ENCODE peak calls at places on chromosomes 2 and 18, in seven cellular contexts. J, K, A, S, R, D and V are unnamed samples.

GRCh38 chr2:171347158-171347557 is 86.6 kb downstream of the METTL8 start:
- DNase-seq in S (no peak), J (no peak), K (no peak), A (no peak), R (no peak), D (no peak), V (no peak)

GRCh38 chr2:127651987-127652550 is 6.1 kb downstream of the GPR17 start:
- DNase-seq in D (peak), J (peak), K (peak), A (peak), S (peak), R (no peak), V (no peak)

GRCh38 chr2:9200634-9201015 is 6.0 kb upstream of the ASAP2 start:
- DNase-seq in J (no peak), K (no peak), D (no peak), A (no peak), R (no peak), S (no peak), V (no peak)

GRCh38 chr2:236177604-236177966 is 9.4 kb upstream of the GBX2 start:
- DNase-seq in A (no peak), S (no peak), R (no peak), J (no peak), K (peak), D (peak), V (peak)

GRCh38 chr2:86194751-86195054 is 559 bp downstream of the IMMT start:
- DNase-seq in D (no peak), A (no peak), R (no peak), J (peak), K (peak), S (no peak), V (no peak)

GRCh38 chr2:74884866-74885265 is 50.9 kb downstream of the HK2 start:
- DNase-seq in K (no peak), J (no peak), D (no peak), A (no peak), R (no peak), S (no peak), V (no peak)

GRCh38 chr2:191415858-191416257 is 170.7 kb downstream of the MYO1B start:
- DNase-seq in K (no peak), D (no peak), A (no peak), S (no peak), R (no peak), J (no peak), V (no peak)

GRCh38 chr18:31500161-31500688 is 2.2 kb downstream of the DSG2 start:
- DNase-seq in J (no peak), D (no peak), K (no peak), R (no peak), A (no peak), S (no peak), V (no peak)

GRCh38 chr18:71902482-71902881 is 641.7 kb downstream of the CBLN2 start:
- DNase-seq in J (no peak), S (no peak), R (no peak), K (no peak), A (no peak), D (no peak), V (no peak)

GRCh38 chr18:24915547-24915946 is 436.4 kb downstream of the ZNF521 start:
- DNase-seq in S (no peak), R (no peak), D (peak), A (no peak), J (no peak), K (no peak), V (no peak)

GRCh38 chr2:15860051-15860663 is 80.2 kb upstream of the MYCN start:
- DNase-seq in K (no peak), R (no peak), D (no peak), S (no peak), A (no peak), J (no peak), V (no peak)

GRCh38 chr18:42929857-42930256 is 185.6 kb downstream of the RIT2 start:
- DNase-seq in R (no peak), S (no peak), J (no peak), A (no peak), D (peak), K (no peak), V (no peak)

GRCh38 chr2:112332123-112332696 is 56.8 kb downstream of the ZC3H6 start:
- DNase-seq in D (no peak), R (no peak), S (no peak), K (no peak), A (no peak), J (no peak), V (no peak)

GRCh38 chr18:59957957-59958356 is 58.2 kb downstream of the PMAIP1 start:
- DNase-seq in A (peak), J (no peak), R (peak), K (peak), S (peak), D (peak), V (peak)

GRCh38 chr18:23066060-23066459 is 69.2 kb upstream of the CABLES1 start:
- DNase-seq in D (no peak), J (no peak), K (no peak), R (peak), A (no peak), S (no peak), V (no peak)

GRCh38 chr2:217208867-217209266 is 349.0 kb upstream of the TNP1 start:
- DNase-seq in J (no peak), D (no peak), R (no peak), A (no peak), S (no peak), K (no peak), V (no peak)

GRCh38 chr2:192184349-192184748 is 10.4 kb downstream of the TMEFF2 start:
- DNase-seq in A (no peak), K (no peak), J (no peak), R (no peak), D (no peak), S (no peak), V (no peak)

GRCh38 chr2:101249826-101250225 is 2.9 kb upstream of the CNOT11 start:
- DNase-seq in A (no peak), S (peak), J (no peak), R (no peak), K (no peak), D (no peak), V (no peak)

GRCh38 chr18:23629444-23629946 is 33.2 kb downstream of the ANKRD29 start:
- DNase-seq in A (no peak), J (no peak), D (no peak), R (no peak), S (no peak), K (no peak), V (no peak)

GRCh38 chr2:31877008-31877407 is 133.8 kb downstream of the MEMO1 start:
- DNase-seq in A (no peak), K (no peak), S (no peak), R (no peak), D (peak), J (no peak), V (no peak)

GRCh38 chr2:73415906-73416305 is 30.3 kb downstream of the ALMS1 start:
- DNase-seq in R (no peak), J (no peak), A (no peak), D (peak), K (no peak), S (no peak), V (no peak)

GRCh38 chr2:112765251-112765650 is 842 bp upstream of the CKAP2L start:
- DNase-seq in R (no peak), S (no peak), J (no peak), D (no peak), K (no peak), A (no peak), V (no peak)

GRCh38 chr2:133733856-133734255 is 165.6 kb upstream of the NCKAP5 start:
- DNase-seq in D (peak), R (peak), A (no peak), K (no peak), J (no peak), S (no peak), V (no peak)

GRCh38 chr2:149006883-149007543 is 31.5 kb upstream of the LYPD6B start:
- DNase-seq in S (no peak), A (no peak), R (no peak), D (no peak), J (no peak), K (no peak), V (no peak)

GRCh38 chr2:183035298-183035953 is 2.8 kb downstream of the NCKAP1 start:
- DNase-seq in J (no peak), K (no peak), S (no peak), D (peak), R (no peak), A (no peak), V (no peak)

GRCh38 chr2:145095641-145096435 is 575.9 kb upstream of the ZEB2 start:
- DNase-seq in D (peak), R (peak), K (no peak), J (no peak), S (peak), A (no peak), V (no peak)

GRCh38 chr18:22378672-22379282 is 38.9 kb downstream of the CTAGE1 start:
- DNase-seq in R (no peak), A (no peak), D (peak), J (no peak), K (no peak), S (peak), V (no peak)

GRCh38 chr2:115384399-115384798 is 942.0 kb downstream of the DPP10 start:
- DNase-seq in K (no peak), D (no peak), J (no peak), R (no peak), A (no peak), S (no peak), V (no peak)

GRCh38 chr2:111050701-111051376 is 69.9 kb upstream of the BCL2L11 start:
- DNase-seq in J (no peak), A (peak), D (no peak), S (no peak), R (no peak), K (no peak), V (no peak)

GRCh38 chr2:121285077-121285449 is at the start of gene TFCP2L1:
- DNase-seq in R (no peak), K (no peak), S (no peak), J (peak), D (peak), A (no peak), V (peak)

GRCh38 chr2:170815746-170816498 is 765 bp upstream of the GAD1 start:
- DNase-seq in D (peak), S (peak), K (no peak), A (peak), J (no peak), R (no peak), V (peak)

GRCh38 chr2:70340921-70341765 is 39.3 kb upstream of the FAM136A start:
- DNase-seq in D (peak), J (no peak), S (peak), A (no peak), R (no peak), K (peak), V (peak)

DNA sequence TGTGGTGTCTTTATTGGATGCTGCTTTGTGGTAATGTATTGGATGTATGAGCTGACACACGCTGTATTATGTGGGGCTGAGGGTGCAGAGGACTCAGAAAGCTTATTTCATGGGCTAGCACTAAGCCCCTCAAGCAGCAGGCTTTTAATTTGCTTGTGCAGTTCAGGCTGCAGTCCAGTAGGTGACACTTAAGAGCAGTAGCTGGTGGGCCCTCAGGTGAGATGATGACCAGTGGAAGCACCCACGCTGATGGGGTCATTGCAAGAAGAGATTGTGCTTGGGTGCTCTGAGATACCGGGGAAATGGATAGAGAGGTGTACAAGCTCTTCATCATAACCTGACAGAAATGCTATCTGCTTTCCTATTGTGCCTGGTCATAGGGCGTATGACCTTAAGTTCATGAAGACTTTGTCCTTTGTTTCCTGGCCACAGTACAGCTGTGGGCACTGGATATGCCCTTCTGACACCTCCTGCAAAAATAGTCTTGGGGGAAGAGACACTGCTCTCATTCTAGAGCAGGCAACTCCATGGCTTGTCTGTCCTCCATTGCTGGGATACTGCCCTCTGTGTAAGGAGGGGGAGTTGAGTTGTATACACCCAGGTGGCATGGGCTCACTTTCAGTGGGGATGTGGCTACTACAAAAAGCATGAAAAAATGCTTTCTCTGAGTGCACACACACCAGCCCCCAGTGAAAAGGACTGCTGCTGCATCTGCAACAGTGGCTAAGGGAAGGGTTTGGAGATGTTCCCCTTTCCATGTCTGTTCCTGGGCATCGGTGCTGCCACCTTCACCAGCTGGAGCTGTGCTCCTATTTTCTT is 205.7 kb upstream of the ZSWIM2 start:
- DNase-seq in S (no peak), D (no peak), R (no peak), K (no peak), J (no peak), A (no peak), V (no peak)
- TF ChIP-seq CTCF in S (no peak), D (no peak), R (no peak), K (no peak), J (no peak), A (no peak), V (no peak)

GRCh38 chr18:63969965-63970802 is at the start of gene SERPINB8:
- DNase-seq in D (peak), K (peak), S (peak), J (peak), R (peak), A (peak), V (peak)
- TF ChIP-seq CTCF in D (no peak), K (no peak), S (no peak), J (no peak), R (no peak), A (no peak), V (no peak)

GRCh38 chr2:88967844-88968243 is 276.4 kb downstream of the RPIA start:
- DNase-seq in J (no peak), K (no peak), R (no peak), D (peak), S (no peak), A (no peak), V (no peak)
- TF ChIP-seq CTCF in J (no peak), K (no peak), R (no peak), D (peak), S (no peak), A (no peak), V (no peak)

DNA sequence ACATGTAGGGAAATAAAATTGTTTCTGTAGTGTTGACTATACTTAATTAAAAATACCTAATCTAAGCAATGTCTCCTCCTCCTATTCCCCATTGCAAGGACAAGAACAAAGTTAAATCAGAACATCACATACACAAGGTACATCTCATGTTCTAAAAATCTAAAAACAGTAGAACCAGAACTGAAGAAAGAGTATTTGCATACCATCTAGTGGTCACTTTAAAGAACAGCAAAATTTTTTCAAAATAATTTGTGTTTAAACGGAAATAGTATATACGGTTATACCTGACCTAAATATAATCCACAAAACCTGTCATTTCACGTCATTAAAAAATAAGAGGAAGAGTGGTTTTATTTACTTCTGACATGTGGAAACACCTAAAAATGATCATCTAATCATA is 294.3 kb upstream of the KCNH7 start:
- DNase-seq in A (no peak), J (no peak), S (no peak), K (no peak), D (peak), R (no peak), V (no peak)
- TF ChIP-seq CTCF in A (peak), J (no peak), S (peak), K (no peak), D (peak), R (peak), V (peak)